ENCODE peak calls at places on chromosomes 16 and 17, in five cellular contexts. X is HepG2, H is IMR-90, O is GM12878, K is K562. R is an unnamed sample.
A peak's percentile ranks its signal among the peaks of the same experiment; 100 is the strongest.

GRCh38 chr16:20918486-20919239 is 18.1 kb downstream of the LYRM1 start:
- DNase-seq in H (peak; percentile 35), X (no peak), K (peak; percentile 86), O (no peak), R (no peak)

GRCh38 chr17:82257473-82257872 is 16.0 kb downstream of the CSNK1D start:
- DNase-seq in K (no peak), X (no peak), H (no peak), O (no peak), R (peak; percentile 73)

GRCh38 chr17:44940768-44941167 is 6.8 kb downstream of the KIF18B start:
- DNase-seq in K (no peak), H (no peak), O (no peak), X (no peak), R (no peak)

GRCh38 chr16:14151256-14152030 is 80.3 kb downstream of the MRTFB start:
- DNase-seq in K (no peak), O (no peak), H (no peak), X (no peak), R (no peak)

GRCh38 chr17:68705331-68706166 is 104.4 kb upstream of the FAM20A start:
- DNase-seq in K (no peak), O (no peak), H (peak; percentile 43), X (no peak), R (no peak)

GRCh38 chr17:41500131-41500911 is 5.1 kb downstream of the KRT13 start:
- DNase-seq in X (no peak), K (peak; percentile 94), H (peak; percentile 76), O (no peak), R (no peak)

GRCh38 chr17:35684046-35684802 is 47.2 kb upstream of the RASL10B start:
- DNase-seq in K (no peak), O (no peak), X (no peak), H (peak; percentile 65), R (no peak)

GRCh38 chr17:28949185-28950016 is 1.9 kb downstream of the PHF12 start:
- DNase-seq in H (no peak), O (no peak), K (peak; percentile 51), X (no peak), R (peak; percentile 63)

GRCh38 chr16:53091508-53092211 is 36.9 kb downstream of the CHD9 start:
- DNase-seq in O (peak; percentile 72), K (no peak), H (peak; percentile 92), X (no peak), R (peak; percentile 76)

GRCh38 chr16:3953728-3954410 is 73.4 kb upstream of the CREBBP start:
- DNase-seq in O (no peak), X (no peak), H (no peak), K (no peak), R (no peak)

DNA sequence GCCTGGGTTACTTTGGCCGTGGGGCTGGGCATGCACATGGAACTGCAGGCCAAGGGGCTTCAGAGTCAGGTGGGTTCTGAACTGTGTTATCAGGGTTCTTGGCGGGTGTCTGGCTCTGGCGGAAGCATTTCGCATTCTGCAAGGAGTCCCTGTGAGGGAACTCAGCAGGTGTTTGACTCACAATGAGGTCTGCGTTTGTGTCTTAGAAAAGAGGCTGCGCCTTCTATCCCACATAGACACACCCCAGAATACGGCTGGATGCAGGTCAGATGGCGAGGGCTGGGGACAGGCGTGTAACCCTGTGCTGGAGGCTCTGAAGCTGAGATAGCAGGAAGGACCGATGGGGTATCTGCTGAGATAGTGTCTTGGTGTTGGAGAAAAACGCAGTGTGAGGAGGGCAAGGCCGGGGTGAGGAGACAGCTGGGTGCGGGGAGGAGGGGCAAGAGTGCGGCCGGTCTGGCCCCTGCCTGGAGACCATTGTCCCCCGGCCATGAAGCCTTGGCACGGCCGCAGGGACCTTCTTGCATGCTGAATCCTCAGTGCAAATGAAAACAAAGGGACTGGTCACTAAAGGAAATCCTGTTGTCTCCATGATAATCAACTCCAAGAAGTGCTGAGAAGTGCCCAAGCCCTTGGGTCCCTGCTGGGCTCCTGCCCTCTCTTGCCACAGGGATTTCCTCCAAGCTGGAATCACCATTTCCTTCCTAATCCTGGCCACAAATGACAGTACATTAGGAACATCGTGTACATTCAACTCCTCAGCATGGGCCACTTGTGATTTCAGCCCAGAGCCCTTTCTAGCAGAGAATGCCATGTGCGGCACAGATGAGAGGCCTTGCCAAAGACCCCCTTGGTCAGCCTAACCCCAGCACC is 22.8 kb upstream of the MTSS2 start:
- DNase-seq in O (no peak), H (no peak), X (no peak), K (no peak), R (no peak)
- TF ChIP-seq MXI1 in O (no peak), H (no peak), X (no peak), K (no peak), R (no peak)

DNA sequence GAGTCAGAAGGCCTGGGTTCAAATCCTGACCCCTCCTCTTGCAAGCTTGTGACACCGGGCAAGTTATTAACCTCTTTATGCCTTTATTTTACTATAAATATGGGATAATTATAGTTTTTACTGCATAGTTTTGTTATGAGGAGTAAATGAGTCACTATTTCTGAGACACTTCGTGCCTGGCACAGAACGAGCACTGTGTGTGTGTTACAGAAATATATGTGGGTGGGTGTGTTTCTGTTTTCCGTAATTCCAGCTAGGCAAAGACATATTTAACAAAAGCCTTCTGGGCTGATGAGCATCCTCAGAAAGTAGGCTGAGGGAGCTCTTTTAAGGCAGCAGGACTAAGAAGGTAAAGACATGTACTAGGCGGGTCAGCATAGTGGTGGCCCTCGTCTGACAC is 417.9 kb downstream of the MAF start:
- DNase-seq in K (no peak), X (no peak), H (no peak), O (no peak), R (no peak)
- TF ChIP-seq MXI1 in K (no peak), X (no peak), H (no peak), O (no peak), R (no peak)

GRCh38 chr17:66633322-66633965 is 201.5 kb upstream of the CACNG5 start:
- DNase-seq in X (no peak), H (peak; percentile 47), K (no peak), O (no peak), R (no peak)
- TF ChIP-seq MXI1 in X (no peak), H (no peak), K (no peak), O (no peak), R (no peak)

DNA sequence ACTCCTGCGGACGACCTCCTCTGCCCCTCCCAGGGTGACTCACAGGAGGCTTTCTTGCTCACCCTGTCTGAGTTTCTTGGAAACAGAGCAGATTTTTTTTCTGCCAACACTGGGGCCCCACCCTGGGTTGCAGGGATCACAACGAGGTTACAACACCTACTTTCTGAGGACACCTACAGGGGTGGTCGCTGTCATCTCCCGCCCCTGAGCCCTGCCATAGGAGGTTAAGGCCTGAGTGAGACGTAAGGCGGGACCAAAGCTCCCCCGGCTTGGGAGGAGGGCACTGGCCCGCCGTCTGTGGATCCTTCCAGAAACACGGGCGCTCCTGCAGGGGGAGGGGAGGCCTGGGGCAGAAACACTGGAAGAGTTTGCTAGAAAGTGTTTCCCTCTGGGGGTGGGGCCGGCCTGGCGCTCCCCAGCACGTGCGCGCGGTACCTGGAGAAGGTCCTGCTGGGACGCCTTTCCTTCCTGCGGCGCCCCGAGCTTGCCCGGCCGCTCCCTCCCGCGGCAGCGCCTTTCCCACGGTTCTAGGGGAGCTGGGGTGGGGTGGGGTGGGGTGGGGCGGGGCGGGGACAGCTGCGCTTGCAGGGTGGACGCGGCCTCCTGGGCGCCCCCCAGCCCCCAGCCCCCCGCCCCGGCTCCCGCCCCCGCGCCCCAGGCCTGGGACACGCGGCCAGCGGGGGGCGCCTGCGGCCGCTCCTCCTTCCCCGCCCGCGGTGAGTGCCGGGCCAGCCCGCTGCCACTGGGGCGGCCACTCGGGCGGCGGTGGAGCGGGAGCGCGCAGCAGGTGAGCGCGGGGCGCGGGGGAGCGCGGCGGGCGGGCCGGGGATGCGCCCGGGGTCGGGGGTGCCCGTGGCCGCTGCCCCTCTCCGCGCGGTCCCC is 20.7 kb upstream of the ADCY7 start:
- DNase-seq in X (peak; percentile 16), H (peak; percentile 45), K (peak; percentile 87), O (no peak), R (peak; percentile 93)
- TF ChIP-seq MXI1 in X (no peak), H (no peak), K (no peak), O (no peak), R (peak; percentile 48)

GRCh38 chr16:30760160-30760559 is 1.7 kb downstream of the CFAP119 start:
- DNase-seq in O (no peak), K (no peak), H (no peak), X (no peak), R (no peak)
- TF ChIP-seq MXI1 in O (no peak), K (no peak), H (no peak), X (no peak), R (no peak)

DNA sequence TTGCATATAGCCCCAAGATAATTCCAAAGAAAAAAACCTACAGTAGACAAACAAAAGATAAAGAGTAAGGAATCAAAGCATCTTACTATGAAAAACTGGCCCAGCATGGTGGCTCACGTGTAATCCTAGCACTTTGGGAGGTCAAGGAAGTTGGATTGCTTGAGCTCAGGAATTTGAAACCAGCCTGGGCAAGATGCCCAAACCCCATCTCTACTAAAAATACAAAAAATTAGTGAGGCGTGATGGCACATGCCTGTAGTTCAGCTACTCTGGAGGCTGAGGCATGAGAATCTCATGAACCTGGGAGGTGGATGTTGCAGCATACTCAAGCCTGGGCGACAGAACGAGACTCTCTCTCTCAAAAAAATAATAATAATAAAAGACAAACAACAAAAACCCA is 764.7 kb upstream of the KIF2B start:
- DNase-seq in H (no peak), K (no peak), O (no peak), X (no peak), R (no peak)
- TF ChIP-seq MXI1 in H (no peak), K (no peak), O (no peak), X (no peak), R (no peak)

GRCh38 chr17:51298508-51299371 is 38.4 kb downstream of the UTP18 start:
- DNase-seq in O (no peak), K (peak; percentile 60), X (peak; percentile 76), H (peak; percentile 54), R (peak; percentile 65)
- TF ChIP-seq MXI1 in O (no peak), K (no peak), X (no peak), H (no peak), R (peak; percentile 20)